ENCODE peak calls at places on chromosome 13, in nine cellular contexts. H, I, U, B, W, V, F, S and R are unnamed samples.

GRCh38 chr13:98576963-98577822 is at the start of gene STK24:
- DNase-seq in H (peak; percentile 52), I (peak; percentile 46), U (peak; percentile 53), B (peak; percentile 93), W (peak; percentile 83), V (peak; percentile 72), F (no peak), S (peak; percentile 45), R (peak; percentile 90)

GRCh38 chr13:49308104-49308875 is 60.6 kb downstream of the CDADC1 start:
- DNase-seq in H (no peak), I (peak; percentile 60), U (no peak), B (no peak), W (no peak), V (peak; percentile 22), F (no peak), S (no peak), R (no peak)

GRCh38 chr13:44013666-44014291 is 134.1 kb downstream of the LACC1 start:
- DNase-seq in H (no peak), I (no peak), U (no peak), B (no peak), W (no peak), V (peak; percentile 52), F (peak; percentile 46), S (no peak), R (no peak)

GRCh38 chr13:102035969-102036368 is 365.9 kb downstream of the FGF14 start:
- DNase-seq in H (no peak), I (no peak), U (no peak), B (no peak), W (no peak), V (no peak), F (peak; percentile 85), S (no peak), R (no peak)

GRCh38 chr13:94824601-94825000 is 112.3 kb upstream of the SOX21 start:
- DNase-seq in H (no peak), I (no peak), U (no peak), B (no peak), W (no peak), V (no peak), F (no peak), S (no peak), R (no peak)

GRCh38 chr13:113840541-113841354 is 23.1 kb downstream of the GAS6 start:
- DNase-seq in H (no peak), I (peak; percentile 34), U (no peak), B (no peak), W (peak; percentile 20), V (no peak), F (no peak), S (no peak), R (no peak)

GRCh38 chr13:59982631-59983382 is 180.9 kb downstream of the DIAPH3 start:
- DNase-seq in H (no peak), I (no peak), U (no peak), B (no peak), W (no peak), V (no peak), F (peak; percentile 3), S (no peak), R (no peak)

GRCh38 chr13:50577806-50578205 is 265.7 kb downstream of the DLEU7 start:
- DNase-seq in H (no peak), I (no peak), U (no peak), B (no peak), W (no peak), V (no peak), F (no peak), S (no peak), R (no peak)

GRCh38 chr13:26062853-26063444 is 11.1 kb upstream of the SHISA2 start:
- DNase-seq in H (no peak), I (peak; percentile 8), U (peak; percentile 39), B (no peak), W (peak; percentile 42), V (peak; percentile 43), F (peak; percentile 68), S (peak; percentile 38), R (peak; percentile 21)

GRCh38 chr13:53098455-53098854 is 69.8 kb downstream of the OLFM4 start:
- DNase-seq in H (no peak), I (no peak), U (no peak), B (no peak), W (no peak), V (no peak), F (no peak), S (no peak), R (no peak)

GRCh38 chr13:72696590-72696989 is 30.8 kb downstream of the MZT1 start:
- DNase-seq in H (no peak), I (no peak), U (no peak), B (no peak), W (no peak), V (no peak), F (no peak), S (no peak), R (peak; percentile 19)

GRCh38 chr13:33945477-33945876 is 127.5 kb downstream of the RFC3 start:
- DNase-seq in H (no peak), I (no peak), U (no peak), B (no peak), W (no peak), V (no peak), F (no peak), S (no peak), R (no peak)

GRCh38 chr13:66224644-66225043 is 1005.5 kb downstream of the PCDH9 start:
- DNase-seq in H (no peak), I (no peak), U (no peak), B (no peak), W (no peak), V (no peak), F (no peak), S (no peak), R (no peak)

GRCh38 chr13:98939552-98940306 is 38.1 kb downstream of the DOCK9 start:
- DNase-seq in H (no peak), I (no peak), U (no peak), B (no peak), W (no peak), V (no peak), F (no peak), S (no peak), R (no peak)

GRCh38 chr13:99436686-99437416 is 64.4 kb upstream of the TM9SF2 start:
- DNase-seq in H (peak; percentile 95), I (peak; percentile 69), U (peak; percentile 96), B (peak; percentile 95), W (peak; percentile 82), V (peak; percentile 85), F (peak; percentile 72), S (peak; percentile 95), R (peak; percentile 92)

GRCh38 chr13:41244555-41244954 is 18.8 kb downstream of the MTRF1 start:
- DNase-seq in H (no peak), I (no peak), U (no peak), B (no peak), W (no peak), V (peak; percentile 38), F (no peak), S (no peak), R (no peak)

GRCh38 chr13:94829201-94829600 is 116.9 kb upstream of the SOX21 start:
- DNase-seq in H (no peak), I (no peak), U (no peak), B (no peak), W (no peak), V (no peak), F (no peak), S (no peak), R (peak; percentile 83)

GRCh38 chr13:70505809-70506208 is 397.6 kb upstream of the KLHL1 start:
- DNase-seq in H (no peak), I (no peak), U (no peak), B (no peak), W (no peak), V (no peak), F (no peak), S (no peak), R (no peak)

GRCh38 chr13:91894311-91894710 is 495.9 kb downstream of the GPC5 start:
- DNase-seq in H (no peak), I (no peak), U (no peak), B (no peak), W (no peak), V (no peak), F (no peak), S (no peak), R (no peak)

GRCh38 chr13:106490887-106491321 is 44.6 kb downstream of the EFNB2 start:
- DNase-seq in H (no peak), I (no peak), U (peak; percentile 7), B (no peak), W (no peak), V (no peak), F (no peak), S (no peak), R (no peak)

GRCh38 chr13:98509271-98510155 is 67.4 kb downstream of the STK24 start:
- DNase-seq in H (no peak), I (no peak), U (no peak), B (no peak), W (no peak), V (peak; percentile 86), F (peak; percentile 54), S (peak; percentile 39), R (no peak)

GRCh38 chr13:30404207-30404606 is 18.1 kb upstream of the UBE2L5 start:
- DNase-seq in H (no peak), I (no peak), U (no peak), B (no peak), W (no peak), V (no peak), F (no peak), S (no peak), R (no peak)

GRCh38 chr13:49649244-49649962 is 21.1 kb downstream of the ARL11 start:
- DNase-seq in H (no peak), I (no peak), U (no peak), B (no peak), W (no peak), V (peak; percentile 65), F (no peak), S (no peak), R (no peak)

GRCh38 chr13:42211704-42212103 is 60.2 kb upstream of the AKAP11 start:
- DNase-seq in H (no peak), I (no peak), U (no peak), B (no peak), W (no peak), V (peak; percentile 80), F (peak; percentile 9), S (no peak), R (no peak)

GRCh38 chr13:29573190-29573589 is 22.3 kb downstream of the SLC7A1 start:
- DNase-seq in H (no peak), I (no peak), U (no peak), B (no peak), W (no peak), V (no peak), F (no peak), S (no peak), R (no peak)

GRCh38 chr13:112774448-112774792 is 84.6 kb downstream of the ATP11A start:
- DNase-seq in H (no peak), I (no peak), U (no peak), B (no peak), W (no peak), V (no peak), F (no peak), S (no peak), R (no peak)

GRCh38 chr13:98279473-98280175 is 102.6 kb upstream of the RNF113B start:
- DNase-seq in H (no peak), I (no peak), U (no peak), B (no peak), W (no peak), V (no peak), F (peak; percentile 91), S (no peak), R (peak; percentile 33)

GRCh38 chr13:59906413-59907027 is 257.2 kb downstream of the DIAPH3 start:
- DNase-seq in H (no peak), I (no peak), U (no peak), B (no peak), W (peak; percentile 4), V (peak; percentile 40), F (no peak), S (no peak), R (no peak)

GRCh38 chr13:91704398-91704797 is 306.0 kb downstream of the GPC5 start:
- DNase-seq in H (no peak), I (no peak), U (no peak), B (no peak), W (no peak), V (no peak), F (no peak), S (no peak), R (no peak)

GRCh38 chr13:44307255-44307654 is 66.4 kb upstream of the SERP2 start:
- DNase-seq in H (no peak), I (no peak), U (no peak), B (no peak), W (no peak), V (no peak), F (no peak), S (no peak), R (no peak)

GRCh38 chr13:44620057-44620456 is 43.9 kb upstream of the TSC22D1 start:
- DNase-seq in H (no peak), I (no peak), U (no peak), B (no peak), W (no peak), V (peak; percentile 71), F (peak; percentile 5), S (no peak), R (no peak)